ENCODE peak calls at places on chromosomes 12 and 14, in five cellular contexts. J is glutamatergic neuron; C is dorsolateral prefrontal cortex; R is choroid plexus epithelial cell; N is CD8-positive, alpha-beta T cell. U is an unnamed sample.

GRCh38 chr14:90607141-90607540 is 209.1 kb downstream of the TTC7B start:
- DNase-seq in J (no peak), C (peak; percentile 87), R (no peak), N (no peak), U (no peak)

GRCh38 chr12:94988471-94988870 is 15.0 kb downstream of the NDUFA12 start:
- DNase-seq in J (no peak), C (no peak), R (no peak), N (no peak), U (no peak)

GRCh38 chr14:37594916-37595808 is at the start of the genes FOXA1 and TTC6:
- DNase-seq in J (peak; percentile 56), C (no peak), R (no peak), N (no peak), U (no peak)

GRCh38 chr12:30515351-30515750 is 180.3 kb downstream of the IPO8 start:
- DNase-seq in J (no peak), C (no peak), R (peak; percentile 60), N (no peak), U (no peak)

GRCh38 chr12:50786498-50787231 is 22.8 kb downstream of the ATF1 start:
- DNase-seq in J (no peak), C (no peak), R (peak; percentile 96), N (no peak), U (no peak)

GRCh38 chr12:113857371-113857770 is 108.8 kb downstream of the RBM19 start:
- DNase-seq in J (no peak), C (peak; percentile 72), R (no peak), N (no peak), U (no peak)

GRCh38 chr14:104115691-104116543 is 22.5 kb upstream of the KIF26A start:
- DNase-seq in J (peak; percentile 16), C (no peak), R (no peak), N (no peak), U (peak; percentile 69)

GRCh38 chr12:113766880-113767878 is 198.9 kb downstream of the RBM19 start:
- DNase-seq in J (no peak), C (no peak), R (peak; percentile 85), N (no peak), U (no peak)

GRCh38 chr12:41684997-41685396 is 459.7 kb downstream of the GXYLT1 start:
- DNase-seq in J (no peak), C (no peak), R (no peak), N (no peak), U (no peak)
- TF ChIP-seq CTCF in J (no peak), C (no peak), R (no peak), N (no peak), U (no peak)

GRCh38 chr12:24201258-24201970 is 251.9 kb upstream of the SOX5 start:
- DNase-seq in J (no peak), C (no peak), R (no peak), N (no peak), U (no peak)

GRCh38 chr12:24197517-24197916 is 248.0 kb upstream of the SOX5 start:
- DNase-seq in J (no peak), C (no peak), R (no peak), N (no peak), U (no peak)

GRCh38 chr12:24200013-24200412 is 250.5 kb upstream of the SOX5 start:
- DNase-seq in J (no peak), C (no peak), R (no peak), N (no peak), U (no peak)

GRCh38 chr12:24198070-24198469 is 248.6 kb upstream of the SOX5 start:
- DNase-seq in J (no peak), C (no peak), R (peak; percentile 60), N (no peak), U (no peak)

GRCh38 chr12:24198936-24199644 is 249.6 kb upstream of the SOX5 start:
- DNase-seq in J (no peak), C (no peak), R (peak; percentile 18), N (no peak), U (no peak)
- TF ChIP-seq CTCF in J (no peak), C (no peak), R (no peak), N (no peak), U (no peak)

DNA sequence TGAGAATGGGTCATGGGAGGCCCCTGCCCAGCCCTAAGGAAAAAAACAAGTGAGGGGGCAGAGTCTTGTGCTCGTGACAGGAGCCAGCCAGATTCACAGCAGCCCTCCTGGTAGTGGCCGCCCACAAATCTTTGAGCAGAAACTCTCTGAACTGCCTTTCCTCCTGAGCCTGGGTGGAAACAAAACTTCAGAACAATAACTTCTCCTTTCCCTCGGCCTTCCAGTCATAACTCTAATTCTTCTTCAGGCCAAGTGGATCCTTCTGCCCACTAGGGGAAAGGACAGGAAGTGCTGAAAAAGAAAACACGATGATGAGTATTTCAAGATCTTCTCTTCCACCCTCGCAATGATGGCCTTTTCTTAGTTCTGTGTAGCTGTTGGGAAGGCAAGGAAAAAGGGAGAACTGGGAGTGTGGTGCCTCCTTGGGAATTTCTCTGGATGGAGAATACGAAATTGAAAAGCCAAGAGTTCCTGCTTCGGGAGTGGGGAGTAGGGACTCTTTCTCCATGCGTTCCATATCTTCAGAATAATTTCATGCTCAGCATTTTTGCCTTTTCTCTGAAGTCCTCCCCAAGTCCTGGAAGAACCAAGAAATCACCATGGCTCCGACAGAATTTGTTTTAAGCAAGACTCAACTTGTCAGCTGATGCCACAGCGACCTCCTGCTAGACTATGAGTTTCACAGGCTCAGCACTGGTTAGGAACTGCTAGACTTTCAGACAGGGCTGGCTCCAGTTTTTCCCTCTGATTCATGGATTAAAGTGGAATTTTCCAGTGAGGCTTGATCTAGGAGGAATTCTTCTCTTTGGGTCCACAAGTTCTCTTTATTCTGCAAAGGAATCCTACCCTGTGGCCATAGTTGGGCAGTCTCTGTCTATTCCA is 188.9 kb downstream of the CAND1 start:
- DNase-seq in J (no peak), C (no peak), R (peak; percentile 36), N (no peak), U (no peak)
- TF ChIP-seq CTCF in J (no peak), C (no peak), R (peak; percentile 62), N (no peak), U (peak; percentile 23)

GRCh38 chr12:57522019-57522886 is at the start of gene MBD6:
- DNase-seq in J (peak; percentile 95), C (peak; percentile 77), R (peak; percentile 95), N (peak; percentile 87), U (peak; percentile 95)
- TF ChIP-seq CTCF in J (no peak), C (peak; percentile 8), R (no peak), N (no peak), U (no peak)

U was measured in suprapubic skin.